ENCODE peak calls at places on chromosome 21, in ten cellular contexts. One of them, this sample, is unnamed.

GRCh38 chr21:24225432-24225831 is 1381.8 kb downstream of the MRPL39 start:
- DNase-seq in CD4-positive, CD25-positive, alpha-beta regulatory T cell: no peak
- DNase-seq in A549: no peak
- DNase-seq in A673: no peak
- DNase-seq in GM12878: no peak
- DNase-seq in GM23338: no peak
- DNase-seq in CD8-positive, alpha-beta T cell: no peak
- DNase-seq in lower lobe of right lung: no peak
- DNase-seq in uterus: no peak
- DNase-seq in heart left ventricle: no peak
- DNase-seq in this sample: no peak

GRCh38 chr21:38911523-38912354 is 106.0 kb downstream of the ETS2 start:
- DNase-seq in CD4-positive, CD25-positive, alpha-beta regulatory T cell: no peak
- DNase-seq in A549: no peak
- DNase-seq in A673: no peak
- DNase-seq in GM12878: no peak
- DNase-seq in GM23338: no peak
- DNase-seq in CD8-positive, alpha-beta T cell: no peak
- DNase-seq in lower lobe of right lung: no peak
- DNase-seq in uterus: no peak
- DNase-seq in heart left ventricle: no peak
- DNase-seq in this sample: no peak

GRCh38 chr21:32412162-32412997 is at the start of gene EVA1C:
- DNase-seq in CD4-positive, CD25-positive, alpha-beta regulatory T cell: peak
- DNase-seq in A549: peak
- DNase-seq in A673: peak
- DNase-seq in GM12878: no peak
- DNase-seq in GM23338: peak
- DNase-seq in CD8-positive, alpha-beta T cell: peak
- DNase-seq in lower lobe of right lung: peak
- DNase-seq in uterus: peak
- DNase-seq in heart left ventricle: peak
- DNase-seq in this sample: no peak

GRCh38 chr21:27426196-27426595 is 459.3 kb upstream of the ADAMTS5 start:
- DNase-seq in CD4-positive, CD25-positive, alpha-beta regulatory T cell: no peak
- DNase-seq in A549: no peak
- DNase-seq in A673: no peak
- DNase-seq in GM12878: no peak
- DNase-seq in GM23338: no peak
- DNase-seq in CD8-positive, alpha-beta T cell: no peak
- DNase-seq in lower lobe of right lung: no peak
- DNase-seq in uterus: no peak
- DNase-seq in heart left ventricle: no peak
- DNase-seq in this sample: no peak

GRCh38 chr21:15249285-15249993 is 184.6 kb upstream of the NRIP1 start:
- DNase-seq in CD4-positive, CD25-positive, alpha-beta regulatory T cell: no peak
- DNase-seq in A549: no peak
- DNase-seq in A673: no peak
- DNase-seq in GM12878: no peak
- DNase-seq in GM23338: no peak
- DNase-seq in CD8-positive, alpha-beta T cell: no peak
- DNase-seq in lower lobe of right lung: no peak
- DNase-seq in uterus: no peak
- DNase-seq in heart left ventricle: no peak
- DNase-seq in this sample: no peak

GRCh38 chr21:25412090-25412489 is 195.2 kb downstream of the MRPL39 start:
- DNase-seq in CD4-positive, CD25-positive, alpha-beta regulatory T cell: no peak
- DNase-seq in A549: no peak
- DNase-seq in A673: no peak
- DNase-seq in GM12878: no peak
- DNase-seq in GM23338: no peak
- DNase-seq in CD8-positive, alpha-beta T cell: no peak
- DNase-seq in lower lobe of right lung: no peak
- DNase-seq in uterus: no peak
- DNase-seq in heart left ventricle: no peak
- DNase-seq in this sample: no peak

GRCh38 chr21:31352841-31353240 is 8.8 kb upstream of the TIAM1 start:
- DNase-seq in CD4-positive, CD25-positive, alpha-beta regulatory T cell: no peak
- DNase-seq in A549: no peak
- DNase-seq in A673: no peak
- DNase-seq in GM12878: no peak
- DNase-seq in GM23338: no peak
- DNase-seq in CD8-positive, alpha-beta T cell: no peak
- DNase-seq in lower lobe of right lung: no peak
- DNase-seq in uterus: no peak
- DNase-seq in heart left ventricle: no peak
- DNase-seq in this sample: no peak

GRCh38 chr21:35256468-35256988 is 207.4 kb upstream of the RUNX1 start:
- DNase-seq in CD4-positive, CD25-positive, alpha-beta regulatory T cell: no peak
- DNase-seq in A549: peak
- DNase-seq in A673: peak
- DNase-seq in GM12878: no peak
- DNase-seq in GM23338: no peak
- DNase-seq in CD8-positive, alpha-beta T cell: no peak
- DNase-seq in lower lobe of right lung: peak
- DNase-seq in uterus: peak
- DNase-seq in heart left ventricle: peak
- DNase-seq in this sample: peak

GRCh38 chr21:38273745-38274544 is 17.2 kb downstream of the KCNJ15 start:
- DNase-seq in CD4-positive, CD25-positive, alpha-beta regulatory T cell: no peak
- DNase-seq in A549: no peak
- DNase-seq in A673: no peak
- DNase-seq in GM12878: no peak
- DNase-seq in GM23338: no peak
- DNase-seq in CD8-positive, alpha-beta T cell: no peak
- DNase-seq in lower lobe of right lung: no peak
- DNase-seq in uterus: no peak
- DNase-seq in heart left ventricle: no peak
- DNase-seq in this sample: no peak

GRCh38 chr21:31924548-31924947 is 51.7 kb downstream of the HUNK start:
- DNase-seq in CD4-positive, CD25-positive, alpha-beta regulatory T cell: no peak
- DNase-seq in A549: no peak
- DNase-seq in A673: no peak
- DNase-seq in GM12878: no peak
- DNase-seq in GM23338: no peak
- DNase-seq in CD8-positive, alpha-beta T cell: no peak
- DNase-seq in lower lobe of right lung: no peak
- DNase-seq in uterus: no peak
- DNase-seq in heart left ventricle: no peak
- DNase-seq in this sample: no peak

GRCh38 chr21:32611471-32611997 is 643 bp downstream of the CFAP298 start:
- DNase-seq in CD4-positive, CD25-positive, alpha-beta regulatory T cell: no peak
- DNase-seq in A549: peak
- DNase-seq in A673: peak
- DNase-seq in GM12878: no peak
- DNase-seq in GM23338: peak
- DNase-seq in CD8-positive, alpha-beta T cell: peak
- DNase-seq in lower lobe of right lung: peak
- DNase-seq in uterus: no peak
- DNase-seq in heart left ventricle: no peak
- DNase-seq in this sample: peak

GRCh38 chr21:27550258-27550657 is 583.4 kb upstream of the ADAMTS5 start:
- DNase-seq in CD4-positive, CD25-positive, alpha-beta regulatory T cell: no peak
- DNase-seq in A549: no peak
- DNase-seq in A673: no peak
- DNase-seq in GM12878: no peak
- DNase-seq in GM23338: no peak
- DNase-seq in CD8-positive, alpha-beta T cell: no peak
- DNase-seq in lower lobe of right lung: no peak
- DNase-seq in uterus: no peak
- DNase-seq in heart left ventricle: no peak
- DNase-seq in this sample: no peak

GRCh38 chr21:39668369-39668768 is 55.6 kb downstream of the B3GALT5 start:
- DNase-seq in CD4-positive, CD25-positive, alpha-beta regulatory T cell: no peak
- DNase-seq in A549: no peak
- DNase-seq in A673: no peak
- DNase-seq in GM12878: no peak
- DNase-seq in GM23338: no peak
- DNase-seq in CD8-positive, alpha-beta T cell: no peak
- DNase-seq in lower lobe of right lung: no peak
- DNase-seq in uterus: no peak
- DNase-seq in heart left ventricle: no peak
- DNase-seq in this sample: no peak

GRCh38 chr21:40120944-40121575 is 253.8 kb downstream of the PCP4 start:
- DNase-seq in CD4-positive, CD25-positive, alpha-beta regulatory T cell: no peak
- DNase-seq in A549: peak
- DNase-seq in A673: no peak
- DNase-seq in GM12878: no peak
- DNase-seq in GM23338: peak
- DNase-seq in CD8-positive, alpha-beta T cell: no peak
- DNase-seq in lower lobe of right lung: no peak
- DNase-seq in uterus: no peak
- DNase-seq in heart left ventricle: no peak
- DNase-seq in this sample: no peak

GRCh38 chr21:37811711-37812110 is 104.5 kb downstream of the KCNJ6 start:
- DNase-seq in CD4-positive, CD25-positive, alpha-beta regulatory T cell: no peak
- DNase-seq in A549: no peak
- DNase-seq in A673: no peak
- DNase-seq in GM12878: no peak
- DNase-seq in GM23338: no peak
- DNase-seq in CD8-positive, alpha-beta T cell: no peak
- DNase-seq in lower lobe of right lung: no peak
- DNase-seq in uterus: no peak
- DNase-seq in heart left ventricle: no peak
- DNase-seq in this sample: no peak

GRCh38 chr21:38303300-38303699 is 46.5 kb downstream of the KCNJ15 start:
- DNase-seq in CD4-positive, CD25-positive, alpha-beta regulatory T cell: no peak
- DNase-seq in A549: peak
- DNase-seq in A673: no peak
- DNase-seq in GM12878: no peak
- DNase-seq in GM23338: no peak
- DNase-seq in CD8-positive, alpha-beta T cell: no peak
- DNase-seq in lower lobe of right lung: no peak
- DNase-seq in uterus: peak
- DNase-seq in heart left ventricle: no peak
- DNase-seq in this sample: peak

GRCh38 chr21:29613877-29614276 is 315.2 kb downstream of the BACH1 start:
- DNase-seq in CD4-positive, CD25-positive, alpha-beta regulatory T cell: no peak
- DNase-seq in A549: no peak
- DNase-seq in A673: no peak
- DNase-seq in GM12878: no peak
- DNase-seq in GM23338: no peak
- DNase-seq in CD8-positive, alpha-beta T cell: no peak
- DNase-seq in lower lobe of right lung: no peak
- DNase-seq in uterus: no peak
- DNase-seq in heart left ventricle: no peak
- DNase-seq in this sample: no peak
- H3K27ac ChIP-seq in CD4-positive, CD25-positive, alpha-beta regulatory T cell: no peak
- H3K27ac ChIP-seq in A549: no peak
- H3K27ac ChIP-seq in A673: no peak
- H3K27ac ChIP-seq in GM12878: no peak
- H3K27ac ChIP-seq in GM23338: no peak
- H3K27ac ChIP-seq in CD8-positive, alpha-beta T cell: no peak
- H3K27ac ChIP-seq in lower lobe of right lung: no peak
- H3K27ac ChIP-seq in uterus: no peak
- H3K27ac ChIP-seq in heart left ventricle: no peak
- H3K27ac ChIP-seq in this sample: no peak

DNA sequence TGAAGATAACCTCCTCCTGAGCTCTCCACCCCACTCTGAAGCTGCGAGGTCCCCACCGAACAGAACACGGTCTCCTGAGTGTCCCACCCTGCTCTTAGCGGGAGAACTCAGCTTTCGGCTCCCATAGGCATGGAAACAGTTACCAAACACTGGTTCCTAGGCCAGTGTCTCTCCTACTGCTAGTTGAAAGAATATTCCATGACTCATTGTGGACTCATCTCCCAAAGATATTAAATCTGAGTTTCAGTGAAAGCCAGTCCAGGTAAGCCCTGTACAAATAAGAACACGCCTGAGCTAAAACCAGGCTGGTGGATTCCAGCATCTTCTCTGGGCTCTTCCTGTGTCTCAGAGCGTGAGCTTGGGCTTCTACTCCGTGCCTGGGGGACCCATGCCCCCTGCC is 107.5 kb upstream of the CLDN14 start:
- DNase-seq in CD4-positive, CD25-positive, alpha-beta regulatory T cell: no peak
- DNase-seq in A549: peak
- DNase-seq in A673: no peak
- DNase-seq in GM12878: no peak
- DNase-seq in GM23338: no peak
- DNase-seq in CD8-positive, alpha-beta T cell: no peak
- DNase-seq in lower lobe of right lung: no peak
- DNase-seq in uterus: no peak
- DNase-seq in heart left ventricle: no peak
- DNase-seq in this sample: peak
- H3K27ac ChIP-seq in CD4-positive, CD25-positive, alpha-beta regulatory T cell: no peak
- H3K27ac ChIP-seq in A549: peak
- H3K27ac ChIP-seq in A673: no peak
- H3K27ac ChIP-seq in GM12878: no peak
- H3K27ac ChIP-seq in GM23338: no peak
- H3K27ac ChIP-seq in CD8-positive, alpha-beta T cell: no peak
- H3K27ac ChIP-seq in lower lobe of right lung: no peak
- H3K27ac ChIP-seq in uterus: no peak
- H3K27ac ChIP-seq in heart left ventricle: no peak
- H3K27ac ChIP-seq in this sample: no peak

DNA sequence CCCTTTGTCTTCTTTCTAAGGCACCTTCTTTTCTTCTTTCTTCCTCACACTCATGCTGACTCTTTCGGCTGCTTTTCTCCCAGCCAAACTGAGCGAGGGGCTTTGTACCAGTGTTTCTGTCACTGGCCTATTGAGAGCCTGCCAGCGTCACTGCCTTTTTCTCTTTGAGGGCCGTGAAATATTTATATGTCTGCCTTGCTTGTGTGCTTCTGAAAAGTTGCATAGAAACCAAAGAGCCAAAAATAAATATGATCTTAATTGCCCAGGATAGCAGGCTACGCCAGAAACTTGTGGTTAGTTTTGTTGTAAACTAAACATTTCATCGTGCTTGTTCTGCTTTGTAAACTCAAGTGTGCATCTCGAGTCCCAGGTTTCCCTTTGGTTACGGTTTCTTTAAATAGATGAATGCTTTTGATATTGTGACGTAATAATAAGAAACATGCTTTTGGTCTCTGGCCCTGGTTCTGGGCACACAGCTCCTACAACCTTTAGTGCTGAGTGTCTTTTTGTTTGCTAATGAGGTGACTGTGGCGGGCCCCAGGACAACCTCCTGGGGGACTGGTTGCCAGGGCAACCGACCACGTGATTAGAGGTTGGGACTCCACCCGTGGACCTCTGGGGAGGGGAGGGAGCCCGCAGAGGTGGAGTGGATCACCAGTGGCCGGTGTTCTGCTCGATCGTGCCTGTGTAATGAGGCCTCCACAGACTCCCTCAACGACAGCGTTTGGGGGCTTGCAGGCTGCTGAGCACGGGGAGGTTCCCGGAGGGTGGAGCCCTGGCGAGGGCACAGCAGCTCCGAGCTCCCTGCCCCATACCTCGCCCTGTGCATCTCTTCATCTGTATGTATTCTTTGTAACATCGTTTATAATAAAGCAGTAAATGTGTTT is 10.9 kb downstream of the SLC37A1 start:
- DNase-seq in CD4-positive, CD25-positive, alpha-beta regulatory T cell: peak
- DNase-seq in A549: no peak
- DNase-seq in A673: no peak
- DNase-seq in GM12878: peak
- DNase-seq in GM23338: peak
- DNase-seq in CD8-positive, alpha-beta T cell: peak
- DNase-seq in lower lobe of right lung: peak
- DNase-seq in uterus: peak
- DNase-seq in heart left ventricle: peak
- DNase-seq in this sample: peak
- H3K27ac ChIP-seq in CD4-positive, CD25-positive, alpha-beta regulatory T cell: no peak
- H3K27ac ChIP-seq in A549: no peak
- H3K27ac ChIP-seq in A673: no peak
- H3K27ac ChIP-seq in GM12878: peak
- H3K27ac ChIP-seq in GM23338: peak
- H3K27ac ChIP-seq in CD8-positive, alpha-beta T cell: peak
- H3K27ac ChIP-seq in lower lobe of right lung: peak
- H3K27ac ChIP-seq in uterus: peak
- H3K27ac ChIP-seq in heart left ventricle: peak
- H3K27ac ChIP-seq in this sample: no peak

GRCh38 chr21:45827881-45828579 is 153.5 kb upstream of the COL6A1 start:
- DNase-seq in CD4-positive, CD25-positive, alpha-beta regulatory T cell: no peak
- DNase-seq in A549: no peak
- DNase-seq in A673: no peak
- DNase-seq in GM12878: no peak
- DNase-seq in GM23338: no peak
- DNase-seq in CD8-positive, alpha-beta T cell: no peak
- DNase-seq in lower lobe of right lung: no peak
- DNase-seq in uterus: no peak
- DNase-seq in heart left ventricle: no peak
- DNase-seq in this sample: no peak
- H3K27ac ChIP-seq in CD4-positive, CD25-positive, alpha-beta regulatory T cell: no peak
- H3K27ac ChIP-seq in A549: no peak
- H3K27ac ChIP-seq in A673: no peak
- H3K27ac ChIP-seq in GM12878: no peak
- H3K27ac ChIP-seq in GM23338: no peak
- H3K27ac ChIP-seq in CD8-positive, alpha-beta T cell: no peak
- H3K27ac ChIP-seq in lower lobe of right lung: no peak
- H3K27ac ChIP-seq in uterus: no peak
- H3K27ac ChIP-seq in heart left ventricle: no peak
- H3K27ac ChIP-seq in this sample: no peak